ENCODE peak calls at places on chromosomes 13 and 19, in five cellular contexts. E, C, F, R and O are unnamed samples.

GRCh38 chr13:91960947-91961346 is 562.5 kb downstream of the GPC5 start:
- ATAC-seq in E (no peak), C (no peak), F (no peak), R (no peak), O (no peak)

GRCh38 chr13:98377635-98378378 is 199.1 kb downstream of the STK24 start:
- ATAC-seq in E (no peak), C (no peak), F (no peak), R (no peak), O (no peak)

GRCh38 chr19:34365463-34366401 is 736 bp downstream of the GPI start:
- ATAC-seq in E (no peak), C (peak), F (peak), R (peak), O (peak)

GRCh38 chr19:35360880-35361420 is 2.7 kb downstream of the FFAR3 start:
- ATAC-seq in E (no peak), C (no peak), F (no peak), R (no peak), O (no peak)

GRCh38 chr19:14678199-14678598 is 3.6 kb upstream of the ADGRE3 start:
- ATAC-seq in E (no peak), C (no peak), F (no peak), R (no peak), O (no peak)

GRCh38 chr13:73998631-73999030 is 135.6 kb downstream of the KLF12 start:
- ATAC-seq in E (no peak), C (no peak), F (no peak), R (no peak), O (no peak)

GRCh38 chr19:39515551-39516191 is 732 bp downstream of the SELENOV start:
- ATAC-seq in E (no peak), C (no peak), F (no peak), R (no peak), O (peak)

GRCh38 chr19:33766623-33767022 is 30.0 kb upstream of the KCTD15 start:
- ATAC-seq in E (no peak), C (no peak), F (no peak), R (no peak), O (no peak)

GRCh38 chr13:101979825-101980224 is 422.0 kb downstream of the FGF14 start:
- ATAC-seq in E (no peak), C (no peak), F (no peak), R (no peak), O (no peak)

GRCh38 chr13:48253849-48254248 is 20.8 kb downstream of the ITM2B start:
- ATAC-seq in E (no peak), C (no peak), F (no peak), R (peak), O (no peak)

GRCh38 chr13:111167290-111167689 is 52.2 kb downstream of the ARHGEF7 start:
- ATAC-seq in E (no peak), C (no peak), F (no peak), R (no peak), O (no peak)

GRCh38 chr13:25738342-25738771 is 313.5 kb downstream of the SHISA2 start:
- ATAC-seq in E (no peak), C (no peak), F (no peak), R (no peak), O (no peak)

GRCh38 chr19:401836-402535 is 7.0 kb downstream of the C2CD4C start:
- ATAC-seq in E (no peak), C (no peak), F (peak), R (peak), O (peak)

GRCh38 chr13:98975822-98976261 is 2.0 kb downstream of the DOCK9 start:
- ATAC-seq in E (no peak), C (no peak), F (no peak), R (no peak), O (no peak)

GRCh38 chr19:45076029-45076850 is at the start of gene ZNF296:
- ATAC-seq in E (peak), C (peak), F (peak), R (peak), O (no peak)

GRCh38 chr13:31749929-31750328 is 10.6 kb downstream of the RXFP2 start:
- ATAC-seq in E (no peak), C (no peak), F (no peak), R (peak), O (peak)

GRCh38 chr19:44671400-44671799 is at the start of gene CEACAM19:
- ATAC-seq in E (no peak), C (peak), F (no peak), R (no peak), O (no peak)

GRCh38 chr13:111099292-111099691 is 15.8 kb upstream of the ARHGEF7 start:
- ATAC-seq in E (no peak), C (no peak), F (no peak), R (no peak), O (no peak)

GRCh38 chr19:15285896-15286591 is 46.3 kb downstream of the BRD4 start:
- ATAC-seq in E (peak), C (no peak), F (no peak), R (no peak), O (no peak)

GRCh38 chr13:20161275-20161950 is 561 bp upstream of the GJA3 start:
- ATAC-seq in E (peak), C (no peak), F (peak), R (no peak), O (no peak)

GRCh38 chr13:73275163-73275562 is 216.4 kb downstream of the KLF5 start:
- ATAC-seq in E (no peak), C (no peak), F (no peak), R (no peak), O (no peak)